ENCODE peak calls at places on chromosomes 7 and 10, in ten cellular contexts. K, H, S, P, F, C, T, W, A and M are unnamed samples.

GRCh38 chr7:80330434-80330833 is 181.4 kb downstream of the GNAT3 start:
- DNase-seq in T (no peak), H (no peak), W (no peak), S (no peak), F (no peak), K (no peak), P (no peak), C (no peak), A (no peak), M (no peak)

GRCh38 chr10:89153971-89154370 is 53.1 kb downstream of the CH25H start:
- DNase-seq in S (no peak), K (no peak), T (no peak), H (no peak), W (no peak), C (no peak), P (no peak), F (no peak), A (no peak), M (no peak)

GRCh38 chr10:62046522-62047239 is 145.2 kb downstream of the ARID5B start:
- DNase-seq in A (no peak), H (no peak), W (peak), C (peak), K (no peak), T (peak), F (no peak), P (no peak), S (peak), M (no peak)

GRCh38 chr10:79434816-79435215 is 10.6 kb downstream of the ZCCHC24 start:
- DNase-seq in K (no peak), W (no peak), S (peak), F (no peak), P (no peak), T (peak), H (no peak), C (no peak), A (no peak), M (no peak)

GRCh38 chr10:122162566-122163181 is 108.4 kb upstream of the BTBD16 start:
- DNase-seq in W (no peak), P (no peak), C (no peak), F (no peak), K (no peak), T (no peak), A (peak), S (no peak), H (no peak), M (no peak)

GRCh38 chr10:118730699-118731456 is 23.9 kb downstream of the CACUL1 start:
- DNase-seq in P (no peak), H (no peak), W (no peak), T (no peak), F (no peak), S (no peak), C (no peak), K (no peak), A (no peak), M (no peak)

GRCh38 chr10:5518143-5518542 is 6.6 kb upstream of the CALML3 start:
- DNase-seq in F (no peak), H (no peak), P (no peak), T (peak), W (no peak), A (peak), S (no peak), C (no peak), K (no peak), M (no peak)

GRCh38 chr10:3173173-3173878 is 744 bp upstream of the PITRM1 start:
- DNase-seq in K (no peak), F (no peak), A (peak), P (peak), H (no peak), T (no peak), C (no peak), S (peak), W (no peak), M (no peak)

GRCh38 chr7:6273380-6273837 is 985 bp upstream of the CYTH3 start:
- DNase-seq in P (no peak), S (no peak), K (no peak), T (no peak), C (no peak), W (no peak), A (peak), F (no peak), H (no peak), M (no peak)

GRCh38 chr7:8435120-8435519 is 1.7 kb downstream of the NXPH1 start:
- DNase-seq in F (no peak), K (no peak), S (no peak), P (no peak), C (no peak), W (no peak), A (no peak), T (no peak), H (no peak), M (no peak)